ENCODE peak calls at places on chromosome 4, in eight cellular contexts. D is IMR-90, Z is stomach, J is sigmoid colon, R is heart left ventricle, Q is uterus, H is tibial nerve, K is suprapubic skin. B is an unnamed sample.

GRCh38 chr4:110616162-110617062 is 6.5 kb downstream of the PITX2 start:
- DNase-seq in D (no peak), Z (no peak), J (no peak), R (no peak), Q (no peak), H (no peak), K (no peak), B (no peak)

GRCh38 chr4:143386812-143387211 is 50.1 kb downstream of the GAB1 start:
- DNase-seq in D (peak; percentile 39), Z (no peak), J (no peak), R (no peak), Q (no peak), H (no peak), K (no peak), B (no peak)

GRCh38 chr4:8303485-8304281 is 34.1 kb downstream of the HTRA3 start:
- DNase-seq in D (peak; percentile 95), Z (no peak), J (peak; percentile 60), R (no peak), Q (peak; percentile 11), H (no peak), K (peak; percentile 14), B (peak; percentile 20)

GRCh38 chr4:74618659-74619058 is 173.7 kb downstream of the AREG start:
- DNase-seq in D (peak; percentile 45), Z (no peak), J (no peak), R (no peak), Q (no peak), H (no peak), K (no peak), B (no peak)

GRCh38 chr4:102505708-102506107 is 4.5 kb downstream of the NFKB1 start:
- DNase-seq in D (no peak), Z (no peak), J (no peak), R (no peak), Q (no peak), H (no peak), K (no peak), B (no peak)

GRCh38 chr4:184958127-184958806 is 60.0 kb upstream of the HELT start:
- DNase-seq in D (no peak), Z (no peak), J (no peak), R (no peak), Q (no peak), H (no peak), K (no peak), B (no peak)

GRCh38 chr4:129972257-129972656 is 876.3 kb downstream of the C4orf33 start:
- DNase-seq in D (no peak), Z (no peak), J (no peak), R (no peak), Q (no peak), H (no peak), K (no peak), B (no peak)

GRCh38 chr4:87978656-87979055 is 3.1 kb downstream of the SPP1 start:
- DNase-seq in D (peak; percentile 62), Z (no peak), J (no peak), R (no peak), Q (no peak), H (no peak), K (no peak), B (no peak)

GRCh38 chr4:125314676-125315570 is at the start of gene FAT4:
- DNase-seq in D (peak; percentile 97), Z (peak; percentile 86), J (peak; percentile 98), R (peak; percentile 98), Q (peak; percentile 95), H (peak; percentile 91), K (peak; percentile 96), B (peak; percentile 99)
- TF ChIP-seq POLR2A in D (no peak), Z (no peak), J (peak; percentile 75), R (peak; percentile 40), Q (peak; percentile 83), H (peak; percentile 65), K (no peak), B (peak; percentile 92)

DNA sequence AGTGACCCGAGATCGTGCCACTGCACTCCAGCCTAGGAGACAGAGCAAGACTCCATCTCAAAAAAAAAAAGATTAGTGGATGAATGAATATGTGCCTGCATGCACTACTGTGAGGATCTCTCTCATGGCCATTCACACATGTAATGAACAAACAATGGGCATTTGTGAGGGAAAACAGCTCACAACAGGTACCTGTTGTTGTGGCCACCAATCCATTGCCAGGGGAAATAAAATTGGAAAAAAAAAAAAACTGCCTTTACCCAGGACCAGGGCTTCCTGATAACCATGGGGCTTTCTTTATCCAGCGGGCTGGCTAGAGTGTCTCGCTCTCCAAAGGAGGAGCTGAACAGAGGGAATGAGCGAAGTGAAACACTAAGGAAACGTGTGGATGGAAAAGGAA is 7.4 kb downstream of the SCD5 start:
- DNase-seq in D (no peak), Z (no peak), J (no peak), R (no peak), Q (no peak), H (no peak), K (no peak), B (no peak)
- H3K27ac ChIP-seq in D (no peak overlapping the region), Z (no peak overlapping the region), J (no peak overlapping the region), R (no peak overlapping the region), Q (no peak overlapping the region), H (no peak overlapping the region), K (no peak overlapping the region), B (no peak overlapping the region)

DNA sequence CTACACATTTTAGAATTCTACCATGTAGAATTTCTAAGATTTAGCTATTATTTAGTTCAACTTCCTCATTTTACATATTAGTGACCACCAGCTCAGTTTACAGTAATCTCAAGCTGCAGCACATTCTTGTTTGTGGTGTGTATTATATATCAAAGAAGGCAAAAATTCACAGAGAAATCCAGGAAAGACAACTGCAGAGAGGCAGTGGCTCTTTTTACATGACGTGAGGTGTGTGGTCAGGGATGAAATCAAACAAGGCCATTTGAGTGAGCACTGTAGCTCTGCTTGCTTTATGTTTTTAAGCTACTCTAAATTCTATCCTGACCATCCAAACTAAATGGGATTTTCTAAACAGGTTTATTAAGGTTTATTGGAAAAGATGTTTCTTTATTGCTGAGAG is 71.1 kb downstream of the COL25A1 start:
- DNase-seq in D (no peak), Z (no peak), J (no peak), R (no peak), Q (no peak), H (no peak), K (no peak), B (no peak)
- H3K4me1 ChIP-seq in D (no peaks in the 10 kb centered on the region), Z (no peaks in the 10 kb centered on the region), J (no peaks in the 10 kb centered on the region), R (no peaks in the 10 kb centered on the region), Q (no peaks in the 10 kb centered on the region), H (no peaks in the 10 kb centered on the region), K (no peaks in the 10 kb centered on the region), B (no peaks in the 10 kb centered on the region)

GRCh38 chr4:98996056-98996941 is 778 bp downstream of the METAP1 start:
- DNase-seq in D (peak; percentile 55), Z (no peak), J (no peak), R (no peak), Q (no peak), H (no peak), K (peak; percentile 67), B (no peak)

GRCh38 chr4:98997176-98997575 is 1.7 kb downstream of the METAP1 start:
- DNase-seq in D (no peak), Z (no peak), J (no peak), R (no peak), Q (no peak), H (no peak), K (no peak), B (no peak)

GRCh38 chr4:98994474-98995182 is 893 bp upstream of the METAP1 start:
- DNase-seq in D (peak; percentile 8), Z (no peak), J (no peak), R (no peak), Q (no peak), H (no peak), K (no peak), B (no peak)

GRCh38 chr4:98993419-98994071 is 2.0 kb upstream of the METAP1 start:
- DNase-seq in D (no peak), Z (no peak), J (no peak), R (peak; percentile 52), Q (peak; percentile 19), H (no peak), K (peak; percentile 60), B (no peak)

DNA sequence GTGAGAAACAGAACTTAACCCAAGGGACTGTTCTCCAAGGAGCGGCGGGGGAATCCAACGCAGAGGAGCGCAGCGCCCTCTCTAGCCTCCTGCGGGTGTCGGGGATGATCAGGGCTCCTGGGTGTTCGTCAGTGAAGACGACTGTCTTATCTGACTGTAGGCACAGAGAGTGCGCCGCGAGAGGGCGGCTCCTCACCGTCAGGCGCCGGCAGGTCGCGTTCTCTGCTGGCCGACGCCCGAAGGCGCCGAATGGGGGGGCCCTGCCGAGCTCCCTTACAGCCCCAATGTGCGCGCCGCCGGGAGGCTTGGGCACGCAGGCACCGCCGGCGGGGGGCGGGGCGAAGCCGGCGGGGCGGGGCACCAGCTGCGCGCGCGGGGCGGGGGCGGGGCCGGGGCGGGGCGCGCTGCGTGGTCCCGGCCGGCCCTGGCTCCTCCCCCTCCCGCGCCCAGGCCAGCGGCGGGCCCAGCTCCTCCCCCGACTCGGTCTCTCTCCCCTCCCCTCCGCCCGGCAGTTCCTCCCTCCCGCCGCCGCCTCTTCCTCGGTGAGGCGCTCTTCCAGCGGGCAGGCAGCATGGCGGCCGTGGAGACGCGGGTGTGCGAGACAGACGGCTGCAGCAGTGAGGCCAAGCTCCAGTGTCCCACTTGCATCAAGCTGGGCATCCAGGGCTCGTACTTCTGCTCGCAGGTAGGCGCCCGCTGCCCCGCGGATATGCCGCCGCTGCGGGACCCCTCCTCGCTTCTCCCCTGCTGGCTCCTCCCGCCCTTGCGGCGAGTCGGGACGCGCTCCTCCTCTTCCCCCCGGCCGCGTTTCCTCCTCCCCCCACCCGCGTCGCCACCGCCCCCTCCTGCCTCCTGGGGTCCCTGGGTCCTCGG is at the start of gene METAP1:
- DNase-seq in D (peak; percentile 92), Z (peak; percentile 94), J (peak; percentile 98), R (peak; percentile 97), Q (peak; percentile 95), H (peak; percentile 81), K (peak; percentile 94), B (peak; percentile 98)
- TF ChIP-seq POLR2A in D (peak; percentile 55), Z (no peak), J (peak; percentile 38), R (peak; percentile 26), Q (peak; percentile 29), H (peak; percentile 13), K (no peak), B (peak; percentile 66)

GRCh38 chr4:141021397-141022194 is 111.7 kb downstream of the RNF150 start:
- DNase-seq in D (no peak), Z (no peak), J (no peak), R (no peak), Q (no peak), H (no peak), K (no peak), B (no peak)
- H3K27ac ChIP-seq in D (no peak overlapping the region), Z (no peak overlapping the region), J (peak overlapping the region; percentile 50), R (peak overlapping the region; percentile 60), Q (peak overlapping the region; percentile 72), H (no peak overlapping the region), K (no peak overlapping the region), B (no peak overlapping the region)

DNA sequence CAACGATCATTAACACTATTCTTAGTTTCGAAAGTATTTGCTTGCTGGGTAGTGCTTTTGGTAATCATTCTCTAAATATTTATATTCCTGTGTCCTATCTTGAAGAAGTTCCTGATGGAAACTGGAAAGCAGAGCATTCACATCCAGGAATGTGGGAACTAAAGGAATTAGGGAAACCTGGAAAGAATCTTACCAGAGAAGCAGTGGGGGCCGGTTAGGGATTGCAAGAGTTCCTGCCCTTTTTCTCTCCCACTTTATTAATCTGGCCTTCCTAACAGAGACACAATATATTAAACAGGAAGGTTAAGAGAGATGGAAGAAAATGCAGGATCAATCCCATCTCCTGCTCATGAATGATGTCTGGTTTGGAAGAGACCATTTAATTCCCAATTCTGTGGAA is 52.1 kb downstream of the C4orf51 start:
- DNase-seq in D (no peak), Z (no peak), J (no peak), R (no peak), Q (no peak), H (no peak), K (no peak), B (no peak)
- H3K4me1 ChIP-seq in D (peaks cover 28% of the 10 kb centered on the region), Z (peaks cover 39% of the 10 kb centered on the region), J (peaks cover 41% of the 10 kb centered on the region), R (peaks cover 13% of the 10 kb centered on the region), Q (peaks cover 17% of the 10 kb centered on the region), H (peaks cover 52% of the 10 kb centered on the region), K (peaks cover 56% of the 10 kb centered on the region), B (no peaks in the 10 kb centered on the region)

GRCh38 chr4:146521543-146522097 is at the start of gene SLC10A7:
- DNase-seq in D (peak; percentile 71), Z (peak; percentile 75), J (peak; percentile 84), R (peak; percentile 82), Q (peak; percentile 73), H (peak; percentile 40), K (peak; percentile 79), B (peak; percentile 78)
- TF ChIP-seq POLR2A in D (no peak), Z (no peak), J (no peak), R (no peak), Q (no peak), H (no peak), K (no peak), B (no peak)